ENCODE peak calls at places on chromosome 11, in seven cellular contexts. D, N, A, K, P, U and V are unnamed samples.

GRCh38 chr11:77633856-77634425 is 3.7 kb downstream of the CLNS1A start:
- DNase-seq in U (no peak), A (no peak), D (no peak), N (no peak), K (no peak), P (no peak), V (no peak)

GRCh38 chr11:91243630-91244029 is 981.0 kb upstream of the FAT3 start:
- DNase-seq in D (peak; percentile 46), U (no peak), K (no peak), A (no peak), N (no peak), P (no peak), V (no peak)

GRCh38 chr11:33692013-33692504 is 8.6 kb downstream of the C11orf91 start:
- DNase-seq in K (no peak), U (no peak), D (peak; percentile 95), N (no peak), A (peak; percentile 87), P (no peak), V (no peak)

GRCh38 chr11:34345012-34345804 is 12.6 kb downstream of the ABTB2 start:
- DNase-seq in D (peak; percentile 86), P (no peak), K (no peak), U (no peak), N (no peak), A (peak; percentile 61), V (no peak)

GRCh38 chr11:126115820-126116319 is 53.2 kb upstream of the CDON start:
- DNase-seq in A (peak; percentile 52), U (peak; percentile 19), D (peak; percentile 50), N (no peak), K (peak; percentile 38), P (peak; percentile 62), V (no peak)

GRCh38 chr11:118917488-118918127 is 8.1 kb downstream of the BCL9L start:
- DNase-seq in U (no peak), N (no peak), P (peak; percentile 85), D (peak; percentile 93), A (peak; percentile 84), K (no peak), V (no peak)

GRCh38 chr11:64841592-64842365 is 2.7 kb downstream of the CDC42BPG start:
- DNase-seq in K (peak; percentile 41), D (peak; percentile 42), P (peak; percentile 75), A (no peak), N (no peak), U (no peak), V (no peak)

GRCh38 chr11:10503777-10504176 is 37.2 kb downstream of the RNF141 start:
- DNase-seq in U (no peak), N (no peak), K (no peak), A (no peak), D (no peak), P (no peak), V (no peak)

GRCh38 chr11:13927496-13927895 is 35.0 kb upstream of the SPON1 start:
- DNase-seq in N (no peak), U (no peak), D (no peak), P (no peak), A (no peak), K (no peak), V (no peak)

GRCh38 chr11:120645639-120646038 is 134.1 kb downstream of the GRIK4 start:
- DNase-seq in U (no peak), N (no peak), P (peak; percentile 40), D (no peak), A (no peak), K (peak; percentile 59), V (no peak)

GRCh38 chr11:67113231-67113721 is 5.8 kb upstream of the KDM2A start:
- DNase-seq in P (no peak), A (no peak), K (no peak), N (no peak), D (no peak), U (no peak), V (no peak)

GRCh38 chr11:115391162-115391561 is 113.1 kb downstream of the CADM1 start:
- DNase-seq in K (no peak), A (no peak), U (no peak), P (no peak), D (no peak), N (no peak), V (no peak)

GRCh38 chr11:121651267-121651625 is 198.5 kb upstream of the SORL1-AS1 start:
- DNase-seq in U (no peak), D (no peak), N (no peak), K (no peak), P (no peak), A (no peak), V (no peak)

GRCh38 chr11:123034587-123034986 is 27.3 kb downstream of the HSPA8 start:
- DNase-seq in K (no peak), P (no peak), A (no peak), U (no peak), N (no peak), D (no peak), V (no peak)

GRCh38 chr11:38835986-38836385 is 2237.9 kb upstream of the RAG2 start:
- DNase-seq in N (no peak), K (no peak), P (no peak), U (no peak), A (no peak), D (no peak), V (no peak)

GRCh38 chr11:15800121-15800800 is 556.1 kb downstream of the SOX6 start:
- DNase-seq in K (no peak), A (peak; percentile 53), U (no peak), D (peak; percentile 84), P (no peak), N (no peak), V (no peak)

GRCh38 chr11:27558401-27558800 is 51.8 kb upstream of the LIN7C start:
- DNase-seq in P (no peak), U (no peak), K (no peak), D (no peak), A (no peak), N (no peak), V (no peak)

GRCh38 chr11:106763516-106763915 is 254.8 kb downstream of the GUCY1A2 start:
- DNase-seq in P (no peak), U (no peak), K (no peak), D (no peak), A (no peak), N (no peak), V (no peak)

GRCh38 chr11:58068640-58069039 is 37.9 kb downstream of the OR6Q1 start:
- DNase-seq in K (no peak), P (no peak), U (no peak), A (no peak), D (no peak), N (no peak), V (no peak)

GRCh38 chr11:111737877-111738205 is 28.3 kb downstream of the PPP2R1B start:
- DNase-seq in U (no peak), P (no peak), D (no peak), K (no peak), N (no peak), A (no peak), V (no peak)

GRCh38 chr11:111736191-111736590 is 30.0 kb downstream of the PPP2R1B start:
- DNase-seq in D (no peak), A (peak; percentile 39), P (peak; percentile 61), U (no peak), K (no peak), N (no peak), V (no peak)

GRCh38 chr11:111736621-111737055 is 29.6 kb downstream of the PPP2R1B start:
- DNase-seq in N (no peak), U (no peak), P (no peak), K (no peak), D (no peak), A (no peak), V (no peak)

GRCh38 chr11:111735262-111736116 is 30.7 kb downstream of the PPP2R1B start:
- DNase-seq in A (peak; percentile 97), U (no peak), N (no peak), P (peak; percentile 67), K (peak; percentile 26), D (peak; percentile 96), V (no peak)

DNA sequence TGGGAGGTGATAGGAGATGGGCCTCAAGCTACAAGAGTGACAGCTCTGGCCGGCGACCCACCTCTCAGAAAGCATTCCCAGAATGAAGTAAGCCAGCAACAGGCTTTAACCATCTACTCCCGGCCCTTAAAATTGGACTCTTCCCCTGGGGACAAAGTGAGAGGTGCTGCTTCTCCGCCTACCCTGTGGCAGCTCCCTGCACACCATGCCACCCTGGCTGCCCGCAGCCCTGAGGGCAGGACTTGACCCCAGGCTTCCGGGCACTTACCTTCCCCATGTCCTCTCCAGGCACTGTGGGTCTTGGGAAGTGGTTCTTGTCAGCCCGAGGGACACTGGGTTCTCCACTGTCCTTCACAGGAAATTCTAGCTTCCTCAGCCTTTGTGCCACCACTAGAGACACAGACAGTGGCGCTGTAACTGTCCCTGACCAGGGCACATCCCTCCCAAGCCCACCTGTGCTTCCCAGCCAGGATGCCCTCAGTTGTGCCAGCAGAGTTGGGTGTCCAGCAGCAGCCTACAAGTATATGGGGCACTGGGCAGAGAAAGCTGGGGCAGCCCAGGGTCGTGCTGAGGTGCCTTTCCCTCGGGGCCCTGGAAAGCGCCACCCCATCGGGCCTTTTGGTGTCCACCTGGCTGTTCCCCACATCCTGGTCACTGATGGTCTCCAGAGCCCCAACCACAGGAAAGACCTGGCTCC is 28.9 kb downstream of the PPP2R1B start:
- DNase-seq in U (no peak), K (no peak), A (no peak), N (no peak), P (peak; percentile 73), D (no peak), V (no peak)
- TF ChIP-seq CTCF in U (no peak), K (no peak), A (no peak), N (no peak), P (no peak), D (no peak), V (no peak)

GRCh38 chr11:86115542-86116385 is 46.9 kb upstream of the PICALM start:
- DNase-seq in K (no peak), A (no peak), P (no peak), N (no peak), U (no peak), D (peak; percentile 59), V (no peak)
- TF ChIP-seq CTCF in K (no peak), A (no peak), P (no peak), N (no peak), U (no peak), D (peak; percentile 12), V (no peak)

DNA sequence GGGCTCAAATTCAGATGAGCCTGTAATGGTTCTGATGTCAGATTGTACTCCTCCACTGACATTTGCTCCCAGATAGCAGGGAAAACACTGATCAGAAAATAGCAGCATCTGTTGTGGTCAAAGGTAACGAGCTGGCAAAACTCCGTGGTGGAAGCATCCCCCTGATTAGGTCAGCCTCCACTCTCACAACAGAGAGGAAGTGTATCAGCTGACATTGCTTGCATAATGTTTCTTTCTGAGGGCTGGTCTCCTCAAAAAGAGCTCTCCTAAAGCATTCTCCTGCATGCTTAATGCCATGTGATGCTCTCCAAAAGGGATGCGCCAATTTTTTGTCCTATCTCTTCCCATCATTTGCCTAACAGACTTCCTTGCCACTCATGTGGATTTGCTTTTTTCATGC is 6.2 kb upstream of the TENM4 start:
- DNase-seq in P (no peak), N (no peak), U (no peak), K (no peak), A (no peak), D (no peak), V (no peak)
- TF ChIP-seq CTCF in P (no peak), N (no peak), U (no peak), K (no peak), A (no peak), D (no peak), V (no peak)

DNA sequence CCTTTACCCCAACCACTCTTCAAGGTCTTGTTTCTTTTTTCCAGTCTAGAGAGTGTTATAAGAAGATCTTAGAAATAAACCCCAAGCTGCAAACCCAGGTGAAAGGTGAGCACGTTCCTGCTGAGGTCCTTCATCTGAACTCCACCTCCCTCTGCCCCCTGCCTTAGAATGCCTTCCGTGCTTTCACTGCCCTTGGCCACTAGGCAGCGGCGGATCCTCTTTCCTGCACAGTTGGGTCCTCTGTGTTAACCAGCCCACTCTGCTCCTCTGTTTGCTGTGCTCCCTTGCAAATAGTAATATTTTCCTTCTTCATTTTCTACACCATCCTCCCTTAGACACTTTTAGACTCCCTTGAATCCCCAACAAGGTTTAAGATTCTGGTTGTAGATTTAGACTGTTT is 24.3 kb downstream of the TTC12 start:
- DNase-seq in D (no peak), K (no peak), U (no peak), P (no peak), N (no peak), A (no peak), V (no peak)
- TF ChIP-seq CTCF in D (no peak), K (no peak), U (no peak), P (no peak), N (no peak), A (no peak), V (no peak)